ENCODE peak calls at places on chromosomes 6 and 20, in ten cellular contexts. One of them, this sample, is unnamed.
A peak's percentile ranks its signal among the peaks of the same experiment; 100 is the strongest.

GRCh38 chr6:166987448-166987847 is 11.7 kb upstream of the CEP43 start:
- DNase-seq in RCC 7860: no peak
- DNase-seq in globus pallidus: no peak
- DNase-seq in right lobe of liver: no peak
- DNase-seq in putamen: no peak
- DNase-seq in transverse colon: no peak
- DNase-seq in NCI-H2081 treated with DMSO at 0.1 percent for 48 hours: no peak
- DNase-seq in neural progenitor cell: no peak
- DNase-seq in ovary: no peak
- DNase-seq in lower leg skin: no peak
- DNase-seq in this sample: no peak

GRCh38 chr6:151647871-151648639 is 154.2 kb downstream of the CCDC170 start:
- DNase-seq in RCC 7860: no peak
- DNase-seq in globus pallidus: no peak
- DNase-seq in right lobe of liver: no peak
- DNase-seq in putamen: no peak
- DNase-seq in transverse colon: no peak
- DNase-seq in NCI-H2081 treated with DMSO at 0.1 percent for 48 hours: no peak
- DNase-seq in neural progenitor cell: peak; percentile 75
- DNase-seq in ovary: no peak
- DNase-seq in lower leg skin: no peak
- DNase-seq in this sample: no peak

GRCh38 chr6:140809694-140810101 is 1323.0 kb upstream of the GJE1 start:
- DNase-seq in RCC 7860: peak; percentile 31
- DNase-seq in globus pallidus: no peak
- DNase-seq in right lobe of liver: no peak
- DNase-seq in putamen: no peak
- DNase-seq in transverse colon: no peak
- DNase-seq in NCI-H2081 treated with DMSO at 0.1 percent for 48 hours: no peak
- DNase-seq in neural progenitor cell: no peak
- DNase-seq in ovary: no peak
- DNase-seq in lower leg skin: no peak
- DNase-seq in this sample: no peak

GRCh38 chr6:27293436-27294152 is 18.5 kb downstream of the POM121L2 start:
- DNase-seq in RCC 7860: peak; percentile 59
- DNase-seq in globus pallidus: no peak
- DNase-seq in right lobe of liver: no peak
- DNase-seq in putamen: no peak
- DNase-seq in transverse colon: no peak
- DNase-seq in NCI-H2081 treated with DMSO at 0.1 percent for 48 hours: no peak
- DNase-seq in neural progenitor cell: peak; percentile 72
- DNase-seq in ovary: no peak
- DNase-seq in lower leg skin: no peak
- DNase-seq in this sample: no peak

GRCh38 chr6:168417158-168417557 is 23.8 kb upstream of the SMOC2 start:
- DNase-seq in RCC 7860: no peak
- DNase-seq in globus pallidus: no peak
- DNase-seq in right lobe of liver: no peak
- DNase-seq in putamen: no peak
- DNase-seq in transverse colon: no peak
- DNase-seq in NCI-H2081 treated with DMSO at 0.1 percent for 48 hours: no peak
- DNase-seq in neural progenitor cell: peak; percentile 22
- DNase-seq in ovary: no peak
- DNase-seq in lower leg skin: no peak
- DNase-seq in this sample: peak; percentile 30

GRCh38 chr20:55415567-55416142 is 589.7 kb downstream of the CBLN4 start:
- DNase-seq in RCC 7860: peak; percentile 39
- DNase-seq in globus pallidus: peak; percentile 22
- DNase-seq in right lobe of liver: no peak
- DNase-seq in putamen: peak; percentile 10
- DNase-seq in transverse colon: no peak
- DNase-seq in NCI-H2081 treated with DMSO at 0.1 percent for 48 hours: no peak
- DNase-seq in neural progenitor cell: peak; percentile 44
- DNase-seq in ovary: no peak
- DNase-seq in lower leg skin: no peak
- DNase-seq in this sample: no peak

GRCh38 chr20:38828514-38829295 is 23.2 kb downstream of the PPP1R16B start:
- DNase-seq in RCC 7860: no peak
- DNase-seq in globus pallidus: no peak
- DNase-seq in right lobe of liver: no peak
- DNase-seq in putamen: no peak
- DNase-seq in transverse colon: no peak
- DNase-seq in NCI-H2081 treated with DMSO at 0.1 percent for 48 hours: no peak
- DNase-seq in neural progenitor cell: no peak
- DNase-seq in ovary: no peak
- DNase-seq in lower leg skin: no peak
- DNase-seq in this sample: no peak

GRCh38 chr6:116564921-116565872 is 6.1 kb upstream of the RWDD1 start:
- DNase-seq in RCC 7860: no peak
- DNase-seq in globus pallidus: no peak
- DNase-seq in right lobe of liver: peak; percentile 21
- DNase-seq in putamen: no peak
- DNase-seq in transverse colon: no peak
- DNase-seq in NCI-H2081 treated with DMSO at 0.1 percent for 48 hours: no peak
- DNase-seq in neural progenitor cell: no peak
- DNase-seq in ovary: peak; percentile 32
- DNase-seq in lower leg skin: no peak
- DNase-seq in this sample: no peak

GRCh38 chr6:149190228-149190831 is 127.2 kb upstream of the TAB2 start:
- DNase-seq in RCC 7860: no peak
- DNase-seq in globus pallidus: no peak
- DNase-seq in right lobe of liver: peak; percentile 43
- DNase-seq in putamen: no peak
- DNase-seq in transverse colon: peak; percentile 74
- DNase-seq in NCI-H2081 treated with DMSO at 0.1 percent for 48 hours: no peak
- DNase-seq in neural progenitor cell: peak; percentile 11
- DNase-seq in ovary: no peak
- DNase-seq in lower leg skin: no peak
- DNase-seq in this sample: no peak

GRCh38 chr20:41738584-41739193 is 120.5 kb upstream of the CHD6 start:
- DNase-seq in RCC 7860: no peak
- DNase-seq in globus pallidus: peak; percentile 46
- DNase-seq in right lobe of liver: peak; percentile 47
- DNase-seq in putamen: peak; percentile 41
- DNase-seq in transverse colon: peak; percentile 35
- DNase-seq in NCI-H2081 treated with DMSO at 0.1 percent for 48 hours: no peak
- DNase-seq in neural progenitor cell: peak; percentile 77
- DNase-seq in ovary: peak; percentile 44
- DNase-seq in lower leg skin: no peak
- DNase-seq in this sample: no peak

GRCh38 chr20:5621305-5621704 is 128.9 kb upstream of the SHLD1 start:
- DNase-seq in RCC 7860: no peak
- DNase-seq in globus pallidus: peak; percentile 54
- DNase-seq in right lobe of liver: no peak
- DNase-seq in putamen: no peak
- DNase-seq in transverse colon: no peak
- DNase-seq in NCI-H2081 treated with DMSO at 0.1 percent for 48 hours: peak; percentile 91
- DNase-seq in neural progenitor cell: no peak
- DNase-seq in ovary: no peak
- DNase-seq in lower leg skin: peak; percentile 41
- DNase-seq in this sample: no peak

GRCh38 chr20:11799131-11799800 is 118.4 kb upstream of the BTBD3 start:
- DNase-seq in RCC 7860: no peak
- DNase-seq in globus pallidus: no peak
- DNase-seq in right lobe of liver: no peak
- DNase-seq in putamen: no peak
- DNase-seq in transverse colon: no peak
- DNase-seq in NCI-H2081 treated with DMSO at 0.1 percent for 48 hours: no peak
- DNase-seq in neural progenitor cell: no peak
- DNase-seq in ovary: no peak
- DNase-seq in lower leg skin: no peak
- DNase-seq in this sample: no peak

GRCh38 chr6:4405609-4406212 is 270.3 kb upstream of the ECI2 start:
- DNase-seq in RCC 7860: no peak
- DNase-seq in globus pallidus: peak; percentile 31
- DNase-seq in right lobe of liver: no peak
- DNase-seq in putamen: peak; percentile 23
- DNase-seq in transverse colon: no peak
- DNase-seq in NCI-H2081 treated with DMSO at 0.1 percent for 48 hours: no peak
- DNase-seq in neural progenitor cell: peak; percentile 71
- DNase-seq in ovary: no peak
- DNase-seq in lower leg skin: no peak
- DNase-seq in this sample: no peak

GRCh38 chr6:1789092-1789491 is 179.4 kb downstream of the FOXC1 start:
- DNase-seq in RCC 7860: peak; percentile 60
- DNase-seq in globus pallidus: no peak
- DNase-seq in right lobe of liver: no peak
- DNase-seq in putamen: no peak
- DNase-seq in transverse colon: no peak
- DNase-seq in NCI-H2081 treated with DMSO at 0.1 percent for 48 hours: no peak
- DNase-seq in neural progenitor cell: no peak
- DNase-seq in ovary: no peak
- DNase-seq in lower leg skin: no peak
- DNase-seq in this sample: no peak

GRCh38 chr6:52495859-52496396 is 75.8 kb downstream of the EFHC1 start:
- DNase-seq in RCC 7860: no peak
- DNase-seq in globus pallidus: no peak
- DNase-seq in right lobe of liver: no peak
- DNase-seq in putamen: no peak
- DNase-seq in transverse colon: no peak
- DNase-seq in NCI-H2081 treated with DMSO at 0.1 percent for 48 hours: no peak
- DNase-seq in neural progenitor cell: no peak
- DNase-seq in ovary: no peak
- DNase-seq in lower leg skin: no peak
- DNase-seq in this sample: no peak

GRCh38 chr20:8231038-8231437 is 99.0 kb downstream of the PLCB1 start:
- DNase-seq in RCC 7860: no peak
- DNase-seq in globus pallidus: no peak
- DNase-seq in right lobe of liver: no peak
- DNase-seq in putamen: no peak
- DNase-seq in transverse colon: no peak
- DNase-seq in NCI-H2081 treated with DMSO at 0.1 percent for 48 hours: no peak
- DNase-seq in neural progenitor cell: no peak
- DNase-seq in ovary: no peak
- DNase-seq in lower leg skin: no peak
- DNase-seq in this sample: no peak

This sample was measured in uterus.